ENCODE peak calls at places on chromosomes 7 and 10, in six cellular contexts. D, C, T, R, X and O are unnamed samples.
A peak's percentile ranks its signal among the peaks of the same experiment; 100 is the strongest.

GRCh38 chr10:17003151-17003550 is 126.5 kb downstream of the CUBN start:
- DNase-seq in D (no peak), C (no peak), T (no peak), R (peak; percentile 59), X (no peak), O (no peak)

GRCh38 chr10:113000876-113001598 is 51.0 kb downstream of the TCF7L2 start:
- DNase-seq in D (no peak), C (no peak), T (no peak), R (no peak), X (peak; percentile 70), O (no peak)

GRCh38 chr7:104767113-104767512 is 246.9 kb upstream of the KMT2E start:
- DNase-seq in D (no peak), C (no peak), T (no peak), R (no peak), X (no peak), O (no peak)

GRCh38 chr7:65477326-65477725 is 103.7 kb downstream of the ZNF92 start:
- DNase-seq in D (no peak), C (no peak), T (peak; percentile 5), R (no peak), X (peak; percentile 3), O (peak; percentile 35)

GRCh38 chr10:78372806-78373205 is 339.1 kb downstream of the RPS24 start:
- DNase-seq in D (no peak), C (no peak), T (no peak), R (no peak), X (no peak), O (no peak)

GRCh38 chr10:27558612-27559020 is 54.5 kb downstream of the RAB18 start:
- DNase-seq in D (peak; percentile 2), C (peak; percentile 50), T (no peak), R (no peak), X (peak; percentile 57), O (no peak)

GRCh38 chr10:48890904-48891839 is 48.5 kb downstream of the LRRC18 start:
- DNase-seq in D (no peak), C (no peak), T (no peak), R (no peak), X (peak; percentile 15), O (no peak)

GRCh38 chr10:93849605-93850004 is 44.2 kb upstream of the SLC35G1 start:
- DNase-seq in D (no peak), C (peak; percentile 6), T (no peak), R (no peak), X (no peak), O (no peak)

GRCh38 chr7:95509199-95509598 is 23.5 kb downstream of the ASB4 start:
- DNase-seq in D (peak; percentile 56), C (peak; percentile 5), T (peak; percentile 18), R (no peak), X (peak; percentile 11), O (peak; percentile 13)

GRCh38 chr10:26573674-26574073 is 123.8 kb upstream of the PDSS1 start:
- DNase-seq in D (no peak), C (no peak), T (no peak), R (no peak), X (no peak), O (no peak)

GRCh38 chr10:4889959-4890358 is 64.0 kb downstream of the AKR1E2 start:
- DNase-seq in D (no peak), C (no peak), T (no peak), R (no peak), X (no peak), O (no peak)

GRCh38 chr10:97898429-97898828 is 48.8 kb downstream of the GOLGA7B start:
- DNase-seq in D (no peak), C (no peak), T (no peak), R (no peak), X (no peak), O (no peak)

GRCh38 chr10:13001041-13001886 is at the start of gene CCDC3:
- DNase-seq in D (no peak), C (no peak), T (peak; percentile 50), R (no peak), X (peak; percentile 23), O (no peak)

GRCh38 chr7:90459888-90460287 is 9.6 kb upstream of the PTTG1IP2 start:
- DNase-seq in D (no peak), C (no peak), T (no peak), R (no peak), X (peak; percentile 8), O (no peak)

GRCh38 chr7:154744226-154744860 is 258.6 kb downstream of the PAXIP1 start:
- DNase-seq in D (no peak), C (peak; percentile 65), T (no peak), R (no peak), X (no peak), O (no peak)

GRCh38 chr7:18610331-18610948 is 114.9 kb downstream of the HDAC9 start:
- DNase-seq in D (no peak), C (peak; percentile 21), T (no peak), R (no peak), X (peak; percentile 46), O (no peak)

GRCh38 chr10:57579926-57580325 is 687.8 kb downstream of the IPMK start:
- DNase-seq in D (no peak), C (peak; percentile 2), T (no peak), R (no peak), X (peak; percentile 62), O (no peak)

GRCh38 chr10:72334832-72335393 is 19.8 kb downstream of the DNAJB12 start:
- DNase-seq in D (peak; percentile 71), C (no peak), T (no peak), R (peak; percentile 92), X (peak; percentile 66), O (no peak)

GRCh38 chr7:75656740-75657139 is 82.0 kb downstream of the HIP1 start:
- DNase-seq in D (no peak), C (no peak), T (no peak), R (no peak), X (no peak), O (no peak)

GRCh38 chr10:70918851-70919530 is 30.6 kb upstream of the PCBD1 start:
- DNase-seq in D (no peak), C (no peak), T (peak; percentile 60), R (no peak), X (no peak), O (peak; percentile 48)

GRCh38 chr7:93902777-93903423 is 3.5 kb upstream of the GNGT1 start:
- DNase-seq in D (no peak), C (peak; percentile 9), T (no peak), R (no peak), X (peak; percentile 66), O (no peak)

GRCh38 chr7:157851501-157852067 is 514.8 kb downstream of the DNAJB6 start:
- DNase-seq in D (no peak), C (no peak), T (peak; percentile 17), R (peak; percentile 75), X (no peak), O (no peak)

GRCh38 chr7:1176891-1177373 is 16.9 kb upstream of the ZFAND2A start:
- DNase-seq in D (no peak), C (peak; percentile 61), T (peak; percentile 42), R (peak; percentile 73), X (peak; percentile 64), O (peak; percentile 77)

GRCh38 chr7:140231779-140232491 is 55.2 kb upstream of the KDM7A start:
- DNase-seq in D (no peak), C (no peak), T (no peak), R (no peak), X (peak; percentile 80), O (no peak)

GRCh38 chr10:126702181-126702580 is 31.7 kb upstream of the C10orf90 start:
- DNase-seq in D (no peak), C (no peak), T (no peak), R (no peak), X (no peak), O (no peak)

GRCh38 chr10:125007436-125007835 is 65.5 kb downstream of the ZRANB1 start:
- DNase-seq in D (no peak), C (no peak), T (no peak), R (no peak), X (no peak), O (no peak)

GRCh38 chr10:89086801-89087513 is 96.4 kb downstream of the FAS start:
- DNase-seq in D (no peak), C (no peak), T (no peak), R (no peak), X (peak; percentile 25), O (no peak)

GRCh38 chr7:424961-425793 is 94.5 kb downstream of the PDGFA start:
- DNase-seq in D (peak; percentile 70), C (peak; percentile 25), T (no peak), R (no peak), X (no peak), O (no peak)

GRCh38 chr7:129550673-129551360 is 48.5 kb downstream of the SMKR1 start:
- DNase-seq in D (no peak), C (no peak), T (peak; percentile 51), R (no peak), X (no peak), O (no peak)

GRCh38 chr7:1742555-1743303 is 72.7 kb downstream of the ELFN1 start:
- DNase-seq in D (no peak), C (no peak), T (peak; percentile 33), R (peak; percentile 48), X (no peak), O (peak; percentile 70)

GRCh38 chr10:68542046-68542445 is 14.7 kb upstream of the SLC25A16 start:
- DNase-seq in D (no peak), C (no peak), T (no peak), R (no peak), X (peak; percentile 20), O (no peak)

GRCh38 chr10:12905067-12905466 is 96.4 kb downstream of the CCDC3 start:
- DNase-seq in D (no peak), C (no peak), T (no peak), R (no peak), X (no peak), O (no peak)

GRCh38 chr7:40810274-40810673 is 675.5 kb downstream of the SUGCT start:
- DNase-seq in D (no peak), C (no peak), T (no peak), R (no peak), X (no peak), O (no peak)

GRCh38 chr7:25559581-25560367 is 331.5 kb upstream of the NPVF start:
- DNase-seq in D (no peak), C (no peak), T (no peak), R (no peak), X (no peak), O (no peak)

GRCh38 chr10:44326474-44327030 is 58.3 kb downstream of the CXCL12 start:
- DNase-seq in D (no peak), C (no peak), T (no peak), R (no peak), X (no peak), O (no peak)

GRCh38 chr7:129843982-129844840 is 108.5 kb downstream of the UBE2H start:
- DNase-seq in D (no peak), C (no peak), T (no peak), R (no peak), X (no peak), O (no peak)

GRCh38 chr7:39946693-39947092 is 3.4 kb upstream of the CDK13 start:
- DNase-seq in D (no peak), C (no peak), T (no peak), R (no peak), X (no peak), O (no peak)